ENCODE peak calls at places on chromosomes 16 and 17, in nine cellular contexts. One of them, this sample, is unnamed.

GRCh38 chr16:84832488-84833141 is 12.8 kb downstream of the CRISPLD2 start:
- DNase-seq in activated CD4-positive, alpha-beta T cell treated with anti-CD3 and anti-CD28 coated beads for 48 hours: no peak
- DNase-seq in posterior cingulate gyrus: no peak
- DNase-seq in cardiac fibroblast: peak; percentile 99
- DNase-seq in anterior cingulate cortex: no peak
- DNase-seq in effector memory CD4-positive, alpha-beta T cell: no peak
- DNase-seq in NCI-H1436: no peak
- DNase-seq in GM23248: peak; percentile 99
- DNase-seq in stimulated activated CD8-positive, alpha-beta memory T cell treated with anti-CD3 and anti-CD28 coated beads, Interleukin-2, amount 100 ng/mL, for 1 hour: no peak
- DNase-seq in this sample: no peak

GRCh38 chr17:5630434-5630833 is 46.1 kb upstream of the NLRP1 start:
- DNase-seq in activated CD4-positive, alpha-beta T cell treated with anti-CD3 and anti-CD28 coated beads for 48 hours: no peak
- DNase-seq in posterior cingulate gyrus: no peak
- DNase-seq in cardiac fibroblast: peak; percentile 86
- DNase-seq in anterior cingulate cortex: no peak
- DNase-seq in effector memory CD4-positive, alpha-beta T cell: no peak
- DNase-seq in NCI-H1436: no peak
- DNase-seq in GM23248: peak; percentile 95
- DNase-seq in stimulated activated CD8-positive, alpha-beta memory T cell treated with anti-CD3 and anti-CD28 coated beads, Interleukin-2, amount 100 ng/mL, for 1 hour: no peak
- DNase-seq in this sample: no peak

GRCh38 chr16:70250748-70251650 is 741 bp downstream of the EXOSC6 start:
- DNase-seq in activated CD4-positive, alpha-beta T cell treated with anti-CD3 and anti-CD28 coated beads for 48 hours: peak; percentile 56
- DNase-seq in posterior cingulate gyrus: peak; percentile 25
- DNase-seq in cardiac fibroblast: peak; percentile 47
- DNase-seq in anterior cingulate cortex: no peak
- DNase-seq in effector memory CD4-positive, alpha-beta T cell: peak; percentile 6
- DNase-seq in NCI-H1436: no peak
- DNase-seq in GM23248: peak; percentile 79
- DNase-seq in stimulated activated CD8-positive, alpha-beta memory T cell treated with anti-CD3 and anti-CD28 coated beads, Interleukin-2, amount 100 ng/mL, for 1 hour: peak; percentile 15
- DNase-seq in this sample: no peak

GRCh38 chr17:18261146-18261515 is 669 bp downstream of the MIEF2 start:
- DNase-seq in activated CD4-positive, alpha-beta T cell treated with anti-CD3 and anti-CD28 coated beads for 48 hours: peak; percentile 63
- DNase-seq in posterior cingulate gyrus: peak; percentile 29
- DNase-seq in cardiac fibroblast: peak; percentile 51
- DNase-seq in anterior cingulate cortex: no peak
- DNase-seq in effector memory CD4-positive, alpha-beta T cell: peak; percentile 8
- DNase-seq in NCI-H1436: no peak
- DNase-seq in GM23248: peak; percentile 81
- DNase-seq in stimulated activated CD8-positive, alpha-beta memory T cell treated with anti-CD3 and anti-CD28 coated beads, Interleukin-2, amount 100 ng/mL, for 1 hour: no peak
- DNase-seq in this sample: peak; percentile 32

GRCh38 chr16:47983999-47984580 is 171.7 kb downstream of the ABCC12 start:
- DNase-seq in activated CD4-positive, alpha-beta T cell treated with anti-CD3 and anti-CD28 coated beads for 48 hours: no peak
- DNase-seq in posterior cingulate gyrus: no peak
- DNase-seq in cardiac fibroblast: no peak
- DNase-seq in anterior cingulate cortex: no peak
- DNase-seq in effector memory CD4-positive, alpha-beta T cell: no peak
- DNase-seq in NCI-H1436: no peak
- DNase-seq in GM23248: no peak
- DNase-seq in stimulated activated CD8-positive, alpha-beta memory T cell treated with anti-CD3 and anti-CD28 coated beads, Interleukin-2, amount 100 ng/mL, for 1 hour: no peak
- DNase-seq in this sample: no peak

GRCh38 chr17:82909322-82909904 is 69.6 kb upstream of the ZNF750 start:
- DNase-seq in activated CD4-positive, alpha-beta T cell treated with anti-CD3 and anti-CD28 coated beads for 48 hours: peak; percentile 30
- DNase-seq in posterior cingulate gyrus: no peak
- DNase-seq in cardiac fibroblast: no peak
- DNase-seq in anterior cingulate cortex: no peak
- DNase-seq in effector memory CD4-positive, alpha-beta T cell: peak; percentile 40
- DNase-seq in NCI-H1436: no peak
- DNase-seq in GM23248: no peak
- DNase-seq in stimulated activated CD8-positive, alpha-beta memory T cell treated with anti-CD3 and anti-CD28 coated beads, Interleukin-2, amount 100 ng/mL, for 1 hour: peak; percentile 35
- DNase-seq in this sample: no peak

GRCh38 chr17:30196504-30196903 is 39.0 kb downstream of the SLC6A4 start:
- DNase-seq in activated CD4-positive, alpha-beta T cell treated with anti-CD3 and anti-CD28 coated beads for 48 hours: no peak
- DNase-seq in posterior cingulate gyrus: no peak
- DNase-seq in cardiac fibroblast: no peak
- DNase-seq in anterior cingulate cortex: no peak
- DNase-seq in effector memory CD4-positive, alpha-beta T cell: no peak
- DNase-seq in NCI-H1436: no peak
- DNase-seq in GM23248: no peak
- DNase-seq in stimulated activated CD8-positive, alpha-beta memory T cell treated with anti-CD3 and anti-CD28 coated beads, Interleukin-2, amount 100 ng/mL, for 1 hour: no peak
- DNase-seq in this sample: no peak

GRCh38 chr17:33338242-33338641 is 45.1 kb upstream of the ASIC2 start:
- DNase-seq in activated CD4-positive, alpha-beta T cell treated with anti-CD3 and anti-CD28 coated beads for 48 hours: no peak
- DNase-seq in posterior cingulate gyrus: no peak
- DNase-seq in cardiac fibroblast: no peak
- DNase-seq in anterior cingulate cortex: no peak
- DNase-seq in effector memory CD4-positive, alpha-beta T cell: no peak
- DNase-seq in NCI-H1436: no peak
- DNase-seq in GM23248: no peak
- DNase-seq in stimulated activated CD8-positive, alpha-beta memory T cell treated with anti-CD3 and anti-CD28 coated beads, Interleukin-2, amount 100 ng/mL, for 1 hour: no peak
- DNase-seq in this sample: no peak

GRCh38 chr17:69012895-69013805 is 47.6 kb downstream of the ABCA9 start:
- DNase-seq in activated CD4-positive, alpha-beta T cell treated with anti-CD3 and anti-CD28 coated beads for 48 hours: no peak
- DNase-seq in posterior cingulate gyrus: no peak
- DNase-seq in cardiac fibroblast: peak; percentile 70
- DNase-seq in anterior cingulate cortex: no peak
- DNase-seq in effector memory CD4-positive, alpha-beta T cell: no peak
- DNase-seq in NCI-H1436: no peak
- DNase-seq in GM23248: peak; percentile 68
- DNase-seq in stimulated activated CD8-positive, alpha-beta memory T cell treated with anti-CD3 and anti-CD28 coated beads, Interleukin-2, amount 100 ng/mL, for 1 hour: no peak
- DNase-seq in this sample: no peak

GRCh38 chr16:31129568-31130335 is 5.8 kb downstream of the PRSS8 start:
- DNase-seq in activated CD4-positive, alpha-beta T cell treated with anti-CD3 and anti-CD28 coated beads for 48 hours: no peak
- DNase-seq in posterior cingulate gyrus: no peak
- DNase-seq in cardiac fibroblast: no peak
- DNase-seq in anterior cingulate cortex: peak; percentile 27
- DNase-seq in effector memory CD4-positive, alpha-beta T cell: no peak
- DNase-seq in NCI-H1436: no peak
- DNase-seq in GM23248: peak; percentile 33
- DNase-seq in stimulated activated CD8-positive, alpha-beta memory T cell treated with anti-CD3 and anti-CD28 coated beads, Interleukin-2, amount 100 ng/mL, for 1 hour: no peak
- DNase-seq in this sample: no peak

GRCh38 chr17:41717408-41718286 is 5.5 kb downstream of the GAST start:
- DNase-seq in activated CD4-positive, alpha-beta T cell treated with anti-CD3 and anti-CD28 coated beads for 48 hours: no peak
- DNase-seq in posterior cingulate gyrus: no peak
- DNase-seq in cardiac fibroblast: peak; percentile 72
- DNase-seq in anterior cingulate cortex: no peak
- DNase-seq in effector memory CD4-positive, alpha-beta T cell: no peak
- DNase-seq in NCI-H1436: no peak
- DNase-seq in GM23248: peak; percentile 74
- DNase-seq in stimulated activated CD8-positive, alpha-beta memory T cell treated with anti-CD3 and anti-CD28 coated beads, Interleukin-2, amount 100 ng/mL, for 1 hour: no peak
- DNase-seq in this sample: no peak

GRCh38 chr17:81392909-81393654 is 2.2 kb upstream of the BAHCC1 start:
- DNase-seq in activated CD4-positive, alpha-beta T cell treated with anti-CD3 and anti-CD28 coated beads for 48 hours: no peak
- DNase-seq in posterior cingulate gyrus: no peak
- DNase-seq in cardiac fibroblast: peak; percentile 44
- DNase-seq in anterior cingulate cortex: no peak
- DNase-seq in effector memory CD4-positive, alpha-beta T cell: no peak
- DNase-seq in NCI-H1436: no peak
- DNase-seq in GM23248: peak; percentile 54
- DNase-seq in stimulated activated CD8-positive, alpha-beta memory T cell treated with anti-CD3 and anti-CD28 coated beads, Interleukin-2, amount 100 ng/mL, for 1 hour: no peak
- DNase-seq in this sample: peak; percentile 46

GRCh38 chr17:29177871-29178749 is 2.1 kb downstream of the MYO18A start:
- DNase-seq in activated CD4-positive, alpha-beta T cell treated with anti-CD3 and anti-CD28 coated beads for 48 hours: no peak
- DNase-seq in posterior cingulate gyrus: no peak
- DNase-seq in cardiac fibroblast: no peak
- DNase-seq in anterior cingulate cortex: no peak
- DNase-seq in effector memory CD4-positive, alpha-beta T cell: no peak
- DNase-seq in NCI-H1436: no peak
- DNase-seq in GM23248: no peak
- DNase-seq in stimulated activated CD8-positive, alpha-beta memory T cell treated with anti-CD3 and anti-CD28 coated beads, Interleukin-2, amount 100 ng/mL, for 1 hour: no peak
- DNase-seq in this sample: no peak

GRCh38 chr17:50047488-50048126 is 8.3 kb upstream of the ITGA3 start:
- DNase-seq in activated CD4-positive, alpha-beta T cell treated with anti-CD3 and anti-CD28 coated beads for 48 hours: peak; percentile 59
- DNase-seq in posterior cingulate gyrus: no peak
- DNase-seq in cardiac fibroblast: peak; percentile 84
- DNase-seq in anterior cingulate cortex: no peak
- DNase-seq in effector memory CD4-positive, alpha-beta T cell: no peak
- DNase-seq in NCI-H1436: no peak
- DNase-seq in GM23248: peak; percentile 87
- DNase-seq in stimulated activated CD8-positive, alpha-beta memory T cell treated with anti-CD3 and anti-CD28 coated beads, Interleukin-2, amount 100 ng/mL, for 1 hour: no peak
- DNase-seq in this sample: no peak

GRCh38 chr16:47779201-47780016 is 318.3 kb downstream of the PHKB start:
- DNase-seq in activated CD4-positive, alpha-beta T cell treated with anti-CD3 and anti-CD28 coated beads for 48 hours: peak; percentile 43
- DNase-seq in posterior cingulate gyrus: peak; percentile 36
- DNase-seq in cardiac fibroblast: peak; percentile 47
- DNase-seq in anterior cingulate cortex: peak; percentile 23
- DNase-seq in effector memory CD4-positive, alpha-beta T cell: no peak
- DNase-seq in NCI-H1436: no peak
- DNase-seq in GM23248: peak; percentile 45
- DNase-seq in stimulated activated CD8-positive, alpha-beta memory T cell treated with anti-CD3 and anti-CD28 coated beads, Interleukin-2, amount 100 ng/mL, for 1 hour: no peak
- DNase-seq in this sample: no peak